ENCODE peak calls at places on chromosomes 2 and 18, in four cellular contexts. A is suprapubic skin, Z is BE2C, J is psoas muscle. C is an unnamed sample.

GRCh38 chr18:9742588-9743131 is 34.6 kb downstream of the RAB31 start:
- DNase-seq in A (no peak), Z (no peak), J (no peak), C (no peak)

GRCh38 chr2:110104025-110104771 is 11.4 kb downstream of the MALL start:
- DNase-seq in A (no peak), J (no peak), Z (no peak), C (no peak)

GRCh38 chr2:231187736-231188505 is 10.5 kb upstream of the ARMC9 start:
- DNase-seq in Z (peak; percentile 79), A (no peak), J (peak; percentile 75), C (no peak)

GRCh38 chr2:128260239-128261138 is 58.2 kb downstream of the HS6ST1 start:
- DNase-seq in Z (no peak), A (peak; percentile 84), J (peak; percentile 68), C (no peak)

GRCh38 chr2:151774506-151774905 is 40.2 kb upstream of the NEB start:
- DNase-seq in J (no peak), Z (no peak), A (no peak), C (no peak)

GRCh38 chr2:3432693-3433338 is 53.3 kb downstream of the TRAPPC12 start:
- DNase-seq in Z (no peak), A (no peak), J (no peak), C (no peak)

GRCh38 chr2:58667137-58667774 is 426.1 kb upstream of the FANCL start:
- DNase-seq in Z (no peak), J (no peak), A (no peak), C (no peak)

GRCh38 chr18:9520666-9521065 is 45.4 kb downstream of the RALBP1 start:
- DNase-seq in J (no peak), A (no peak), Z (no peak), C (no peak)

GRCh38 chr2:188850786-188851185 is 123.4 kb upstream of the COL3A1 start:
- DNase-seq in A (no peak), J (no peak), Z (no peak), C (no peak)

GRCh38 chr18:73848656-73849055 is 299.0 kb downstream of the FBXO15 start:
- DNase-seq in A (no peak), Z (no peak), J (no peak), C (no peak)

GRCh38 chr2:36374586-36374985 is 19.0 kb downstream of the CRIM1 start:
- DNase-seq in Z (no peak), A (no peak), J (no peak), C (no peak)

GRCh38 chr2:19349911-19350677 is 8.3 kb downstream of the OSR1 start:
- DNase-seq in J (peak; percentile 68), Z (peak; percentile 45), A (no peak), C (peak; percentile 75)

GRCh38 chr2:735670-736218 is 58.5 kb upstream of the TMEM18 start:
- DNase-seq in J (no peak), Z (no peak), A (no peak), C (no peak)

GRCh38 chr2:24121469-24121868 is 1.7 kb downstream of the PFN4 start:
- DNase-seq in A (no peak), Z (no peak), J (no peak), C (no peak)

GRCh38 chr2:86747708-86748627 is 27.9 kb downstream of the RMND5A start:
- DNase-seq in J (no peak), Z (no peak), A (no peak), C (no peak)

GRCh38 chr2:171834286-171834685 is 59.8 kb downstream of the SLC25A12 start:
- DNase-seq in Z (no peak), J (no peak), A (no peak), C (no peak)

GRCh38 chr18:23336072-23336471 is 117.0 kb upstream of the RIOK3 start:
- DNase-seq in Z (no peak), J (no peak), A (no peak), C (no peak)

GRCh38 chr18:55322176-55322735 is 265.7 kb downstream of the TCF4 start:
- DNase-seq in A (peak; percentile 87), Z (peak; percentile 81), J (peak; percentile 90), C (no peak)

GRCh38 chr2:96547751-96548161 is 11.2 kb downstream of the ARID5A start:
- DNase-seq in J (no peak), Z (no peak), A (no peak), C (peak; percentile 54)

GRCh38 chr2:206260427-206261012 is 13.9 kb upstream of the ZDBF2 start:
- DNase-seq in A (no peak), J (no peak), Z (no peak), C (no peak)

GRCh38 chr2:2846379-2847130 is 515.5 kb upstream of the MYT1L start:
- DNase-seq in A (no peak), J (peak; percentile 72), Z (peak; percentile 75), C (peak; percentile 88)

DNA sequence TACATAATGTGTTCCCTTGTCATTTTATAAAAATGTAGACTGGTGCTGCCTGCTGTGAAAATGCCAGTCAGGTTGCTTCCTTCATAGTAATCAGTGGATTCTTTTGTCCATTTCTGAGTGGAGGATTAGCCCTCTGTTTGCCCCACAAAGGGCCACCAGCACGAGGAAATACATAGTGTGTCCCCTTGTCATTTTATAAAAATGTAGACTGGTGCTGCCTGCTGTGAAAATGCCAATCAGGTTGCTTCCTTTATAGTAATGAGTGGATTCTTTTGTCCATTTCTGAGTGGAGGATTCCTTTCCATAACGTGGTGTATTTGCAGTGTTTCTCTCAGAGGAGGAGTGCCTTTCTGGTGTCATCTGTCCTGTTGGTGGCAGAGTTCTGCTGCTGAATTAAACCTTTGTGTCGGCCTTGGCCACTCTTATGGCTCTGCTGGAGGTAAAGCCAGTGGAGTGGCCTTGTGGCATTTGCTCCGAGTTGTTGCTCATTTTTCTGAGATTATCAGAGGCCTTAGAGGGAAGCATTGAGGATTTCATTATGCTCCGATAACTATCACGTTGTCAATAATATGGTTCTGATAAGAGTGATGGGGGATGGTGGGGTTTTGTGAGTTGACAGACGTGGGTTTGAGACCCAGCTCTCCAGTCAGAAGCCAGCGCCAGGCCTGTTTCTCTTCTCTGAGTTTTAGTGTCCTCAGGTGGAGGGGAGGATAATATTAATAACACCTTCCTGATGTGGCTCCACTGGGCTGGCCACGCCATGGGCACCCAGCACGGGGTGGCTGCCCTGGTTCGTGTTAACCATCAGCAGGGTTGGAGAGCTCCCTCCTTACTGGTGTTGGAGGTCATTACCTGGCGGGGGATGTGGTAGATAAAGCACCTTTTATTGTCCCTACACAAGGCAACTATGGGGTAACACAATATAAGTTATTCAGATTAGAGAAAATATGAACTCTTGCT is 96.6 kb downstream of the NEDD4L start:
- DNase-seq in J (no peak), Z (no peak), A (no peak), C (no peak)
- TF ChIP-seq CTCF in J (no peak), Z (peak; percentile 19), A (no peak), C (peak; percentile 59)

GRCh38 chr2:111903930-111904439 is 5.6 kb downstream of the MERTK start:
- DNase-seq in J (no peak), A (no peak), Z (no peak), C (no peak)

GRCh38 chr2:111898703-111899514 is 502 bp downstream of the MERTK start:
- DNase-seq in J (no peak), Z (peak; percentile 18), A (peak; percentile 86), C (no peak)

GRCh38 chr2:111903516-111903915 is 5.1 kb downstream of the MERTK start:
- DNase-seq in J (no peak), A (no peak), Z (no peak), C (no peak)

GRCh38 chr2:111897924-111898702 is at the start of gene MERTK:
- DNase-seq in J (peak; percentile 81), Z (peak; percentile 86), A (peak; percentile 92), C (no peak)

GRCh38 chr2:111900859-111901258 is 2.5 kb downstream of the MERTK start:
- DNase-seq in J (no peak), Z (peak; percentile 30), A (no peak), C (no peak)
- TF ChIP-seq CTCF in J (no peak), Z (peak; percentile 48), A (no peak), C (peak; percentile 76)

GRCh38 chr2:178194600-178195389 is 483 bp downstream of the OSBPL6 start:
- DNase-seq in J (peak; percentile 43), A (no peak), Z (peak; percentile 67), C (peak; percentile 93)

GRCh38 chr2:178193496-178193822 is 853 bp upstream of the OSBPL6 start:
- DNase-seq in Z (no peak), A (no peak), J (no peak), C (no peak)

GRCh38 chr2:178190938-178191910 is 3.1 kb upstream of the OSBPL6 start:
- DNase-seq in J (no peak), A (no peak), Z (no peak), C (no peak)

GRCh38 chr2:178195390-178196166 is 1.3 kb downstream of the OSBPL6 start:
- DNase-seq in J (no peak), A (no peak), Z (no peak), C (no peak)

GRCh38 chr2:178193823-178194599 is at the start of gene OSBPL6:
- DNase-seq in J (peak; percentile 86), A (peak; percentile 83), Z (peak; percentile 83), C (peak; percentile 93)
- TF ChIP-seq CTCF in J (peak; percentile 47), A (peak; percentile 57), Z (no peak), C (peak; percentile 49)

GRCh38 chr2:238339814-238340213 is 19.5 kb downstream of the TRAF3IP1 start:
- DNase-seq in A (no peak), J (no peak), Z (no peak), C (no peak)
- TF ChIP-seq CTCF in A (peak; percentile 17), J (peak; percentile 48), Z (peak; percentile 20), C (peak; percentile 19)

DNA sequence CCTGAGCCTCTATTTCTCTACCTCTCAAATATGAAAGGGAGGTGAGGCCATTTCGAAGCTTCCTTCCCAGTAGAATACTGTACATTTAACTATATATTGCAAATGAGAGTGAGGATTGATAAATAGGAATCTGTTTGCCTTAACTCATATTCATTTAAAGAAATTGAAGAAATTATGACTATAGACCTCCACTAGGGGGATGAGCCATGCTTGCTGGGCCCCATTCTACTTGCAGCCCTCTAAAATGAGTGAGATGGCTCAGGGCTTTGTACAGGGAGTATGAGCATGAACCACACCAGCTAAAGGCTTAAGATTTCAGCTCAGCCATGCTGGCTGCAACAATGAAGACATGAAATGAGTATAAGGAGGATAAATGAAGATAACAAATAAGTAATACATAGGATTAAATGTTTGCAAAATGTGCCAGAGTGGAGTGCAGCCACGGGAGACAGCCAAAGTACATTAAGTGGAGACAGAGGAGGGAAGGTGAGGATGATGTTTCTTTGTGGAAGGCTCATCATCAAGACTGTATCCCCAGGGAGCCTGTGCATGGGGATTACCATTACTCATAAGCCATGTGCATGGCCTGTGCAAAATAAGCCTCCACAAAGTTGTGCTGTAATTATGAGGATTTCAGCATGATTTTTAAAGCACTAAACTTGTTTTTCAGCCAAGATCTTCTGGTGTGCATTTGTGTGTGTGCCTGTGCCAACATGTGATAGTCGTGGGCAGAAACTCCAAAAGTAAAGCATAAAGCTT is 300.8 kb downstream of the CNTNAP5 start:
- DNase-seq in Z (no peak), A (no peak), J (no peak), C (no peak)
- TF ChIP-seq CTCF in Z (peak; percentile 40), A (no peak), J (no peak), C (peak; percentile 44)

DNA sequence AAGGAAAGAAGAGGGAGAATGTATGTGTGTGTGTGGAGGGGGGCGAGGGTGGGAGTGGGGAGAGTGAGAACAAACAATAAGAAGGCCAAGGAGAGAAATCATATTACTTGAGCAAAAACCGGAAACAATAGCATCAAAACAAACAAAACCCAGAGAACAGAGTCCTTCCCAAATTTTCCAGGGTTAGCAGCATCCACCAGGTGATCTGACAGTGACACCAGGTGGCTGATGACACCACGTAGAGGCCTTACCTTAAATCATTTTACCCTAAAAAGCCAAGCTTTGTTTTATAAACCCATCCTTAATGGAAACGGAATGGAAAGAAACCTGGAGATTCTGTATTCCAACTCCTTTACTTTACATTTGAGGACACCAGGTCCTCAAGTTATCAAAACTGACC is 42.9 kb downstream of the CDCA7 start:
- DNase-seq in Z (no peak), J (no peak), A (no peak), C (no peak)
- TF ChIP-seq CTCF in Z (no peak), J (no peak), A (no peak), C (no peak)

GRCh38 chr18:45689386-45689785 is 34.6 kb upstream of the SLC14A1 start:
- DNase-seq in A (no peak), J (no peak), Z (no peak), C (no peak)
- TF ChIP-seq CTCF in A (no peak), J (no peak), Z (no peak), C (no peak)

C was measured in chondrocyte.